ENCODE peak calls at places on chromosomes 5 and 9, in eight cellular contexts. C is psoas muscle, L is IMR-90, O is sigmoid colon, Y is spleen, S is prostate gland, F is body of pancreas, K is brain microvascular endothelial cell. J is an unnamed sample. For H3K36me3, the result is how much of the 10 kb centered on the place peaks cover.

GRCh38 chr9:97307500-97308163 is at the start of gene CCDC180:
- DNase-seq in Y (peak), K (peak), O (no peak), C (peak), S (no peak), F (peak), L (no peak), J (no peak)

GRCh38 chr5:79074641-79075040 is 5.1 kb downstream of the BHMT2 start:
- DNase-seq in L (peak), Y (no peak), C (no peak), S (no peak), O (no peak), F (no peak), K (peak), J (no peak)

GRCh38 chr9:12777149-12778010 is 2.6 kb downstream of the LURAP1L start:
- DNase-seq in F (no peak), O (no peak), K (no peak), C (no peak), L (no peak), S (no peak), Y (no peak), J (no peak)

GRCh38 chr9:27497883-27498553 is 26.1 kb upstream of the IFNK start:
- DNase-seq in F (no peak), Y (no peak), L (no peak), K (no peak), C (no peak), O (no peak), S (no peak), J (no peak)

GRCh38 chr9:93660647-93661046 is 84.3 kb downstream of the PHF2 start:
- DNase-seq in K (no peak), S (no peak), O (peak), Y (peak), F (no peak), C (peak), L (no peak), J (peak)

GRCh38 chr5:93586948-93587918 is 4.2 kb downstream of the NR2F1 start:
- DNase-seq in Y (no peak), K (no peak), L (peak), F (no peak), O (peak), C (peak), S (no peak), J (no peak)

GRCh38 chr5:83253731-83254130 is 176.4 kb downstream of the XRCC4 start:
- DNase-seq in S (no peak), K (no peak), Y (no peak), O (no peak), L (no peak), F (no peak), C (no peak), J (no peak)

GRCh38 chr9:8365466-8366160 is 566.0 kb upstream of the DMAC1 start:
- DNase-seq in O (no peak), F (no peak), K (no peak), S (no peak), L (no peak), Y (no peak), C (no peak), J (no peak)

GRCh38 chr5:122463221-122463620 is 151.2 kb downstream of the SNCAIP start:
- DNase-seq in S (no peak), F (no peak), K (peak), O (no peak), Y (no peak), C (no peak), L (peak), J (no peak)

GRCh38 chr9:129052592-129052991 is 16.2 kb downstream of the MIGA2 start:
- DNase-seq in L (no peak), F (peak), K (no peak), O (no peak), S (peak), C (peak), Y (no peak), J (no peak)

GRCh38 chr9:88660611-88661010 is 125.6 kb downstream of the NXNL2 start:
- DNase-seq in S (no peak), C (no peak), K (peak), F (no peak), L (peak), O (no peak), Y (no peak), J (peak)

GRCh38 chr5:72842816-72843215 is 26.4 kb downstream of the TNPO1 start:
- DNase-seq in C (no peak), L (peak), S (no peak), K (peak), F (no peak), Y (no peak), O (no peak), J (no peak)

GRCh38 chr5:130724658-130725057 is 440.4 kb downstream of the HINT1 start:
- DNase-seq in O (no peak), F (no peak), K (no peak), S (no peak), L (no peak), C (no peak), Y (no peak), J (no peak)

GRCh38 chr5:14263700-14264099 is 120.6 kb downstream of the TRIO start:
- DNase-seq in S (peak), O (no peak), L (no peak), Y (no peak), C (no peak), K (no peak), F (no peak), J (no peak)
- H3K4me3 ChIP-seq in S (no peak), O (no peak), L (no peak), Y (no peak), C (no peak), K (no peak), F (no peak), J (no peak)

DNA sequence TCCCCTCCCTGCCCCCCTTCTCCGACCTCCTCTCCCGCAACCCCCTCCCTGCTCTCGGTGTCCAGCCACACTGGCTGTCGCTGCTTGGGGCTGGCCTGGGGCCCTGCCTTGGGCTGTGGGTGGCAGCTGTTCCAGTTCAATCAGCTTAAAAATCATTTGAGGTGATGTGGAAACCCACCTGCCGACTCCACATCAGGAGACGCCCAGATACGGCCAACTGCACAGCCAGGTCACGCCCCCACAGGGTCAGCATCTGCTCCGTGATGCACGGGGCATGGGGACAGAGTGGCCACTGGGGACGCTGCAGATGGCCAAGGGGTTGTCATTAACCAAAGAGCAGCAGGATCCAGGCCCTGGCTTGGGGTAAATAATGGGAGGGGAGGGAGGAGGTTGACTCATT is 106.9 kb upstream of the MVB12B start:
- DNase-seq in L (no peak), O (no peak), C (no peak), F (no peak), S (no peak), Y (no peak), K (no peak), J (peak)
- TF ChIP-seq CTCF in L (no peak), O (no peak), C (no peak), F (no peak), S (no peak), Y (no peak), K (no peak), J (peak)

GRCh38 chr5:1483856-1484255 is 38.6 kb upstream of the SLC6A3 start:
- DNase-seq in C (no peak), O (no peak), S (no peak), Y (no peak), K (no peak), L (no peak), F (no peak), J (no peak)

GRCh38 chr5:1485320-1486118 is 38.2 kb downstream of the LPCAT1 start:
- DNase-seq in Y (no peak), C (no peak), S (no peak), K (no peak), O (no peak), L (no peak), F (no peak), J (no peak)

GRCh38 chr5:1483064-1483463 is 37.8 kb upstream of the SLC6A3 start:
- DNase-seq in O (no peak), K (no peak), Y (no peak), F (no peak), S (no peak), L (no peak), C (no peak), J (no peak)

GRCh38 chr5:1486271-1486670 is 37.5 kb downstream of the LPCAT1 start:
- DNase-seq in Y (no peak), O (no peak), S (no peak), C (no peak), F (no peak), K (no peak), L (no peak), J (no peak)

DNA sequence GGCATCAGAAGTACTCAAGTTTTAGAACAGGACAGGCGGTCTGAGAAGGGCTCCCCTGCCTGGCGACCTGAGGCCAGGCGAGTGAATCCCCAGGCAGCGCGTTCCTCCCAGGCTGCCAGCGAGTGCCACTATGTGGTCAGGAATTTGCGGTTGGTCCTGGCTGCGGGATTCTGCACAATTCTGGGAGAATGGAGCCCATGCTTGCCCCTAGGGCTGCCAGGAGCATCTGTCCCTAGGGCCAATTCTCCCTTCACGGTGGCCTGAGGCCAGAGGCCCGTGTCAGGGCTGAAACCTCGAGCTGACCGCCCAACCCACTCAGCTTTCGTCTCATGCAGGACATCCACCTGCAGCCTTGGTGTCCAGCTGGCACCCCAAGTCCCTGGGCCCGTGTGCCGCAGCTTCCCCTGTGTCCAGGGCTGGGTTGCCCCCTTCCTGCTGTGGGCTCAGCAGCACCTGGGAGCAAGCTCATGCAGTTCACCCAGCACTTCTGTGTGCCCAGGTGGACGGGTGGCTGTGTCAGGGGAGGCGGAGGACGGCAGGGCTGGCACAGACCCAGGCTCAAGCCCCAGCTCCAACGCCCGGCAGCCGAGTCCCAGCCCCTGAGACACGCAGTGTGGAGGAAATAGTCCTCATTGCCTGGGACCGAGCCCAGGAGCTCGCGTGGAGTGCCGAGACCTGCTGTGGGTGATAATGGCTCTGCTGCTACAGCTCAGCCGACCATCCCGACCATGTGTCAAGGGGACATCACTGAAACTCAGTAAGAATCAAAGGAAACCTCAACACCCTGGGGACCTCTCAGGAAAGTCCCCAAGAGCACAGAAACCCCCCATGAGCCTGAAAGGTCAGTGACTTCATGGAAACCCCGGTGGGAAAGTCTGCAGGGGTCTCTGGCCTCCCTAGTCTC is 39.1 kb downstream of the LPCAT1 start:
- DNase-seq in K (no peak), O (no peak), C (no peak), S (no peak), Y (no peak), L (no peak), F (no peak), J (no peak)
- H3K36me3 ChIP-seq in K (under half), O (under half), C (under half), S (under half), Y (half or more), L (half or more), F (under half), J (half or more)

GRCh38 chr5:148176480-148176879 is 8.1 kb downstream of the SPINK14 start:
- DNase-seq in C (no peak), K (no peak), S (no peak), L (no peak), O (no peak), F (no peak), Y (no peak), J (peak)
- H3K4me3 ChIP-seq in C (no peak), K (no peak), S (no peak), L (no peak), O (no peak), F (no peak), Y (no peak), J (no peak)

GRCh38 chr5:2020730-2021129 is 138.0 kb upstream of the IRX4 start:
- DNase-seq in C (no peak), Y (no peak), O (no peak), F (no peak), L (no peak), K (no peak), S (no peak), J (no peak)
- TF ChIP-seq CTCF in C (no peak), Y (no peak), O (no peak), F (no peak), L (no peak), K (no peak), S (no peak), J (no peak)

GRCh38 chr5:113552620-113553019 is 39.1 kb downstream of the YTHDC2 start:
- DNase-seq in L (no peak), K (no peak), S (no peak), O (no peak), Y (no peak), C (no peak), F (no peak), J (no peak)
- H3K36me3 ChIP-seq in L (under half), K (under half), S (under half), O (half or more), Y (under half), C (under half), F (under half), J (under half)

DNA sequence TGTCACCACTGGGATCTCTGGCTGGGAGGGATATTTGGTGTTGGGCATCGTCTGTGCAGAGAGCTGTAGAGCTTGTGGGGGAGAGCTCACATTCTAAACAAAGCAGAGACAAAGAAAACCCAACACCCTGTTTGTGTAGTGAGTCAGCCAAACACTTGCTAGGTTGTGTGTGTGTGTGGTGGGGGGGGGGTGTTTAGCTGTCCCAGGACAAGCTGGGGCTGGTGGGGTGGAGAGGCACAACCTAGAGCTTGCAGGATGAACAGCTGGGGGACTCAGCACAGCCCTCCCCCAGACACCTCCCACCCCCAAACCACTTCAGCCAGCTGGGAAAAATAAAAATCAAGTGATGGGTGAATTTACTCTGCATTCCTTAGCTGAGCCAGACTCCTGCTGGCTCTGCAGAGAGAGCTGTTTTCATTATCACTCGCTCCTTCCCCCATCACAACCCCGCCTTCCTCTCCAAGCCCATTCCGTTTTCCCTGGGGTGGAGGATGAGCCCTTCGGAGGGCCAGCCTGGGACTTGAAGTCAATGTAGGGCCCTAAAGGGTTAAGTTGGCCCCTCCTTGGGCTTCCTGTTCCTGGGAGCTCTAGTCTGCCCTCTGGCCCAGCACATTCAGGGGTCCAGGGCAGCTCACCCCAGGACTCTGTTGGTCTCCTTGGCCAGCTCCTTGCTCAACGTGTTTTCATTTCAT is 2.6 kb downstream of the OLFML2A start:
- DNase-seq in L (peak), C (peak), K (peak), F (no peak), Y (peak), S (no peak), O (peak), J (peak)
- H3K4me3 ChIP-seq in L (no peak), C (no peak), K (peak), F (no peak), Y (no peak), S (no peak), O (no peak), J (no peak)

J was measured in WERI-Rb-1.